ENCODE peak calls at places on chromosomes 12 and 14, in nine cellular contexts. T is A549; J is CD4-positive, alpha-beta T cell; G is PC-9; P is pancreas; B is transverse colon; N is GM23338; C is tibial nerve; K is fibroblast of lung. S is an unnamed sample.

GRCh38 chr12:10717410-10717809 is 5.7 kb downstream of the YBX3 start:
- DNase-seq in T (no peak), J (no peak), G (no peak), P (no peak), B (no peak), N (peak), C (no peak), K (peak), S (peak)

GRCh38 chr12:119115296-119115905 is 63.3 kb upstream of the HSPB8 start:
- DNase-seq in T (peak), J (no peak), G (no peak), P (no peak), B (peak), N (peak), C (peak), K (peak), S (peak)

GRCh38 chr14:71492346-71492745 is 439.9 kb upstream of the RGS6 start:
- DNase-seq in T (no peak), J (no peak), G (no peak), P (no peak), B (no peak), N (no peak), C (no peak), K (no peak), S (no peak)

GRCh38 chr14:80663541-80663940 is 278.0 kb downstream of the CEP128 start:
- DNase-seq in T (no peak), J (no peak), G (no peak), P (no peak), B (no peak), N (no peak), C (no peak), K (no peak), S (no peak)

GRCh38 chr12:9719835-9720234 is 13.1 kb downstream of the CLECL1 start:
- DNase-seq in T (no peak), J (no peak), G (no peak), P (no peak), B (no peak), N (no peak), C (no peak), K (no peak), S (no peak)

GRCh38 chr12:58363971-58364370 is 422.6 kb downstream of the ATP23 start:
- DNase-seq in T (no peak), J (no peak), G (no peak), P (no peak), B (no peak), N (no peak), C (no peak), K (no peak), S (no peak)

GRCh38 chr14:32826404-32827082 is 112.1 kb upstream of the NPAS3 start:
- DNase-seq in T (no peak), J (no peak), G (no peak), P (no peak), B (no peak), N (peak), C (no peak), K (peak), S (no peak)

GRCh38 chr12:54583726-54584125 is 4.7 kb downstream of the PPP1R1A start:
- DNase-seq in T (no peak), J (no peak), G (no peak), P (no peak), B (no peak), N (no peak), C (no peak), K (no peak), S (no peak)

GRCh38 chr12:12521044-12521485 is 41.6 kb downstream of the DUSP16 start:
- DNase-seq in T (no peak), J (no peak), G (no peak), P (no peak), B (no peak), N (no peak), C (no peak), K (peak), S (no peak)

GRCh38 chr12:6827982-6828670 is at the start of gene P3H3:
- DNase-seq in T (peak), J (no peak), G (no peak), P (peak), B (no peak), N (peak), C (no peak), K (peak), S (no peak)

GRCh38 chr14:33836203-33836894 is 114.5 kb downstream of the EGLN3 start:
- DNase-seq in T (no peak), J (no peak), G (peak), P (no peak), B (no peak), N (peak), C (no peak), K (no peak), S (no peak)

GRCh38 chr12:49043856-49044258 is 16.7 kb downstream of the KMT2D start:
- DNase-seq in T (peak), J (peak), G (peak), P (peak), B (peak), N (peak), C (no peak), K (peak), S (no peak)

GRCh38 chr12:93868771-93869170 is 191.6 kb downstream of the CRADD start:
- DNase-seq in T (no peak), J (no peak), G (no peak), P (no peak), B (no peak), N (no peak), C (peak), K (peak), S (no peak)

GRCh38 chr14:81472096-81472800 is 61.4 kb downstream of the SEL1L start:
- DNase-seq in T (no peak), J (no peak), G (no peak), P (no peak), B (no peak), N (peak), C (no peak), K (no peak), S (no peak)

GRCh38 chr12:25102402-25102801 is 92.6 kb downstream of the DNAI7 start:
- DNase-seq in T (no peak), J (no peak), G (no peak), P (no peak), B (no peak), N (peak), C (no peak), K (no peak), S (no peak)

GRCh38 chr12:117847371-117847770 is 121.4 kb downstream of the KSR2 start:
- DNase-seq in T (no peak), J (no peak), G (no peak), P (no peak), B (no peak), N (no peak), C (no peak), K (no peak), S (no peak)

GRCh38 chr14:75059642-75060041 is 4.2 kb downstream of the ACYP1 start:
- DNase-seq in T (no peak), J (no peak), G (peak), P (no peak), B (no peak), N (no peak), C (no peak), K (peak), S (no peak)

GRCh38 chr12:27588786-27589185 is 64.8 kb downstream of the PPFIBP1 start:
- DNase-seq in T (no peak), J (no peak), G (peak), P (no peak), B (no peak), N (no peak), C (no peak), K (no peak), S (no peak)

GRCh38 chr12:27593266-27593665 is 69.3 kb downstream of the PPFIBP1 start:
- DNase-seq in T (no peak), J (no peak), G (no peak), P (no peak), B (no peak), N (no peak), C (no peak), K (no peak), S (peak)

GRCh38 chr12:27595231-27595642 is 71.2 kb downstream of the PPFIBP1 start:
- DNase-seq in T (no peak), J (no peak), G (no peak), P (no peak), B (peak), N (peak), C (peak), K (peak), S (no peak)

GRCh38 chr12:27589419-27589818 is 65.4 kb downstream of the PPFIBP1 start:
- DNase-seq in T (no peak), J (no peak), G (peak), P (no peak), B (no peak), N (no peak), C (no peak), K (no peak), S (peak)

GRCh38 chr12:27592548-27592947 is 68.5 kb downstream of the PPFIBP1 start:
- DNase-seq in T (no peak), J (no peak), G (no peak), P (peak), B (no peak), N (no peak), C (peak), K (peak), S (peak)
- H3K27ac ChIP-seq in T (no peak), J (no peak), G (no peak), P (no peak), B (no peak), N (no peak), C (no peak), K (peak), S (peak)

GRCh38 chr12:108731866-108732461 is 646 bp upstream of the CORO1C start:
- DNase-seq in T (peak), J (peak), G (peak), P (peak), B (peak), N (peak), C (peak), K (peak), S (peak)
- TF ChIP-seq CTCF in T (no peak), J (peak), G (no peak), P (no peak), B (no peak), N (no peak), C (peak), K (no peak), S (peak)

GRCh38 chr14:89457007-89457406 is 40.0 kb upstream of the FOXN3 start:
- DNase-seq in T (no peak), J (no peak), G (no peak), P (no peak), B (no peak), N (no peak), C (no peak), K (no peak), S (no peak)

GRCh38 chr14:89452281-89452680 is 35.2 kb upstream of the FOXN3 start:
- DNase-seq in T (no peak), J (no peak), G (no peak), P (no peak), B (no peak), N (no peak), C (no peak), K (no peak), S (no peak)

GRCh38 chr14:89458713-89459112 is 41.7 kb upstream of the FOXN3 start:
- DNase-seq in T (no peak), J (no peak), G (no peak), P (no peak), B (no peak), N (no peak), C (no peak), K (no peak), S (no peak)

GRCh38 chr14:89454971-89455370 is 37.9 kb upstream of the FOXN3 start:
- DNase-seq in T (no peak), J (no peak), G (no peak), P (no peak), B (no peak), N (no peak), C (no peak), K (no peak), S (no peak)

GRCh38 chr14:89455412-89455811 is 38.4 kb upstream of the FOXN3 start:
- DNase-seq in T (no peak), J (no peak), G (no peak), P (peak), B (peak), N (no peak), C (no peak), K (peak), S (no peak)
- H3K27ac ChIP-seq in T (no peak), J (no peak), G (no peak), P (no peak), B (no peak), N (peak), C (no peak), K (no peak), S (no peak)

GRCh38 chr14:64337901-64338615 is 43.9 kb upstream of the ESR2 start:
- DNase-seq in T (peak), J (no peak), G (peak), P (no peak), B (peak), N (peak), C (peak), K (peak), S (peak)
- TF ChIP-seq CTCF in T (no peak), J (no peak), G (no peak), P (no peak), B (no peak), N (peak), C (no peak), K (no peak), S (peak)

DNA sequence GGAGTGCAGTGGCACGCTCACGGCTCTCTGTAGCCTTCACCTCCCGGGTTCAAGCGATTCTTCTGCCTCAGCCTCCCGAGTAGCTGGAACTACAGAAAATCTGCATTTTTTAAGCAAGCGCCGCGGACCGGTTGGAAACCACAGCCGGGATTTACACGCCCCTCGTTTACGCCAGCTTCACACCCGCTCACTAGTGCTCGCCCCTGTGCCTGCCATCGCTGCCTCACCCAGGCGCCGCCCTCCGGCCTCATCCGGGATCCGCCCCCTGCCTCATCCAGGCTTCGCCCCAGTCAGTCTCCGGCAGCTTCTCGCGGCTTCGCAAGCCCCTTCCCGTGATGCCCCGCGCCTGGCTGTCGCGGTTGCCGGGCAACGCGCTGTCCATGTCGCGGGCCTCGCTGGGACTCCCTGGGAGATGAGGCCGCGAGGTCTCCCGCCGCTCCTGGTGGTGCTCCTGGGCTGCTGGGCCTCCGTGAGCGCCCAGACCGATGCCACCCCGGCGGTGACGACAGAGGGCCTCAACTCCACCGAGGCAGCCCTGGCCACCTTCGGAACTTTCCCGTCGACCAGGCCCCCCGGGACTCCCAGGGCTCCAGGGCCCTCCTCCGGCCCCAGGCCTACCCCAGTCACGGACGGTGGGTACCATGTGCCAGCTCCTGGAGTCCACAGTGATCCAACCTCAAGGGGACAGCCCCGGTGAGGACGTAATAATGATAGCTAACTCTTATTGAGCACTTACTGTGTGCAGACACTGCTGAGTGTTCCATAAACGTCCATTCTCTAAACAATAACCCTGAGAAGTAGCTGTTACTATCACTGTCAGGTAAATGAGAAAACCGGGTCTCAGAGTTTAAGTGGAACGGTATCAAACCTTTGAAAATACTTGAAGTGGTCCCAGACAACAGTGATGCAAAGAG is at the start of gene TCTN1:
- DNase-seq in T (peak), J (peak), G (peak), P (peak), B (peak), N (peak), C (peak), K (peak), S (peak)
- H3K27ac ChIP-seq in T (peak), J (peak), G (no peak), P (no peak), B (peak), N (no peak), C (peak), K (peak), S (peak)

DNA sequence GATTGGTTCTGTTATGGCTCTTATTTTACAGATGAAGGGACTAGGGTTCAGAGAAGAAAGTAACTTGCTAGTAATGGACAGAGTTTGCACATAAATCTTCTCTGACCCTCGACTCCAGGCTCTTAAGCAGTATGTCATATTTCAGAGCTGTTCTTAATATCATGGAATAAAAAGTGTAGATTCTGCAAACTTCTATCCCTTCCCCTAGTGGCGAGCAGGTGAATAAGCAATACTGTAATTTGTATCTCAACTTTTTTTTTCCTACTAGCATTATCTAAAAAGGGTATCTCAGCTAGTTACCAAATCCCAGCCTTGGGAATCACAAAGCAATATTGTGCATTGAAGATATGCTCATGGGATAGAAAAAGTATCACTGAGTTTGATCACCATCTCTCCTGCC is 83.2 kb downstream of the ANO4 start:
- DNase-seq in T (peak), J (no peak), G (no peak), P (no peak), B (no peak), N (peak), C (no peak), K (no peak), S (no peak)
- TF ChIP-seq CTCF in T (no peak), J (no peak), G (peak), P (no peak), B (no peak), N (peak), C (no peak), K (peak), S (peak)

GRCh38 chr14:23181453-23181852 is 2.0 kb downstream of the SLC7A8 start:
- DNase-seq in T (no peak), J (no peak), G (no peak), P (no peak), B (no peak), N (no peak), C (no peak), K (no peak), S (no peak)
- H3K27ac ChIP-seq in T (no peak), J (no peak), G (no peak), P (no peak), B (no peak), N (no peak), C (no peak), K (no peak), S (peak)

GRCh38 chr14:22314183-22314820 is 274.7 kb downstream of the DAD1 start:
- DNase-seq in T (peak), J (no peak), G (no peak), P (no peak), B (no peak), N (peak), C (peak), K (peak), S (peak)
- TF ChIP-seq CTCF in T (peak), J (no peak), G (peak), P (no peak), B (peak), N (peak), C (peak), K (peak), S (peak)

GRCh38 chr14:103308717-103309616 is 25.1 kb upstream of the EIF5 start:
- DNase-seq in T (no peak), J (no peak), G (no peak), P (no peak), B (no peak), N (no peak), C (no peak), K (no peak), S (no peak)
- H3K27ac ChIP-seq in T (no peak), J (no peak), G (no peak), P (no peak), B (no peak), N (no peak), C (no peak), K (no peak), S (no peak)

GRCh38 chr12:79424109-79424721 is 266.5 kb downstream of the PAWR start:
- DNase-seq in T (peak), J (no peak), G (peak), P (no peak), B (no peak), N (no peak), C (no peak), K (peak), S (peak)

GRCh38 chr12:79422060-79422812 is 268.5 kb downstream of the PAWR start:
- DNase-seq in T (no peak), J (no peak), G (no peak), P (no peak), B (no peak), N (no peak), C (no peak), K (peak), S (no peak)

GRCh38 chr12:79421236-79421740 is 269.5 kb downstream of the PAWR start:
- DNase-seq in T (no peak), J (no peak), G (no peak), P (no peak), B (no peak), N (no peak), C (no peak), K (no peak), S (no peak)

GRCh38 chr12:79423560-79423959 is 267.2 kb downstream of the PAWR start:
- DNase-seq in T (no peak), J (no peak), G (no peak), P (no peak), B (no peak), N (no peak), C (no peak), K (no peak), S (no peak)

DNA sequence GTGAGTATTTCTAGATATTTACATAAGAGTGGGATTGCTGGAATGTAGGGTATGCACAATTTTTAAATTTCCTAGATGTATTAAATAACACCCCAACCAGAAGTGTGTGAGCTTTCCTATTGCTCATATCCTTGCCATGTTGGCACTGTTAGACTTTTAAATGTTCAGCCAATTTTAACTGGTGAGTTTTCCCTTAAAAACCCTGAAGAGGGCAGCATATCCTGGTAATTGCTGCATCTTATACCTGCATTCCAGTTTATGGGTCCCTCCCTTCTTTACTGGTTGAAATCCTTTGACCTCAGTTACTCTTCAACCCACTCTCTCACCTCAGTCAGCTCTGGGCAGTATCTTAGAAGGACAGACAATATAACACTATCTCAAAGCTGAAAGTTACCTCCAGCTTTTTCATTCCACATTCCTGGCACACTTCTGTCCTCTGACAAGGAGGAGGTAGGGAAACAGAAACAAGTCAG is 270.6 kb downstream of the PAWR start:
- DNase-seq in T (peak), J (no peak), G (peak), P (no peak), B (no peak), N (peak), C (no peak), K (peak), S (peak)
- TF ChIP-seq CTCF in T (peak), J (no peak), G (peak), P (no peak), B (peak), N (peak), C (peak), K (peak), S (peak)

S was measured in RWPE1.